ENCODE peak calls at places on chromosomes 1 and 21, in seven cellular contexts. One of them, this sample, is unnamed. For H3K4me1, the result is how much of the 10 kb centered on the place peaks cover.

GRCh38 chr1:155072531-155073289 is 5.9 kb upstream of the EFNA3 start:
- DNase-seq in spleen: peak
- DNase-seq in prostate gland: no peak
- DNase-seq in A549: no peak
- DNase-seq in OCI-LY7: no peak
- DNase-seq in stomach: no peak
- DNase-seq in mucosa of descending colon: peak
- DNase-seq in this sample: peak

GRCh38 chr21:38929652-38930051 is 123.9 kb downstream of the ETS2 start:
- DNase-seq in prostate gland: no peak
- DNase-seq in OCI-LY7: no peak
- DNase-seq in stomach: no peak
- DNase-seq in mucosa of descending colon: no peak
- DNase-seq in A549: no peak
- DNase-seq in spleen: no peak
- DNase-seq in this sample: no peak

GRCh38 chr1:39564340-39564739 is 12.2 kb downstream of the PABPC4 start:
- DNase-seq in prostate gland: no peak
- DNase-seq in stomach: peak
- DNase-seq in spleen: no peak
- DNase-seq in OCI-LY7: no peak
- DNase-seq in A549: no peak
- DNase-seq in mucosa of descending colon: no peak
- DNase-seq in this sample: no peak

GRCh38 chr1:227947425-227947677 is 381 bp downstream of the WNT9A start:
- DNase-seq in spleen: peak
- DNase-seq in OCI-LY7: no peak
- DNase-seq in stomach: no peak
- DNase-seq in mucosa of descending colon: peak
- DNase-seq in prostate gland: no peak
- DNase-seq in A549: peak
- DNase-seq in this sample: peak

GRCh38 chr1:109927908-109928307 is 17.3 kb downstream of the CSF1 start:
- DNase-seq in mucosa of descending colon: peak
- DNase-seq in prostate gland: peak
- DNase-seq in A549: no peak
- DNase-seq in stomach: peak
- DNase-seq in OCI-LY7: no peak
- DNase-seq in spleen: no peak
- DNase-seq in this sample: peak

GRCh38 chr1:5286244-5286643 is 631.8 kb downstream of the AJAP1 start:
- DNase-seq in stomach: no peak
- DNase-seq in OCI-LY7: peak
- DNase-seq in A549: no peak
- DNase-seq in mucosa of descending colon: no peak
- DNase-seq in spleen: peak
- DNase-seq in prostate gland: no peak
- DNase-seq in this sample: no peak

GRCh38 chr1:157151506-157151905 is 13.3 kb upstream of the ETV3 start:
- DNase-seq in A549: no peak
- DNase-seq in prostate gland: no peak
- DNase-seq in OCI-LY7: no peak
- DNase-seq in stomach: no peak
- DNase-seq in spleen: no peak
- DNase-seq in mucosa of descending colon: no peak
- DNase-seq in this sample: no peak

GRCh38 chr1:208179850-208180416 is 64.3 kb downstream of the PLXNA2 start:
- DNase-seq in stomach: no peak
- DNase-seq in prostate gland: no peak
- DNase-seq in A549: no peak
- DNase-seq in OCI-LY7: no peak
- DNase-seq in spleen: no peak
- DNase-seq in mucosa of descending colon: no peak
- DNase-seq in this sample: no peak

GRCh38 chr21:34630536-34631143 is 15.7 kb upstream of the RCAN1 start:
- DNase-seq in stomach: no peak
- DNase-seq in A549: peak
- DNase-seq in spleen: no peak
- DNase-seq in mucosa of descending colon: no peak
- DNase-seq in OCI-LY7: peak
- DNase-seq in prostate gland: peak
- DNase-seq in this sample: no peak

GRCh38 chr1:231211005-231211857 is 29.8 kb upstream of the GNPAT start:
- DNase-seq in A549: peak
- DNase-seq in prostate gland: peak
- DNase-seq in spleen: peak
- DNase-seq in OCI-LY7: peak
- DNase-seq in stomach: peak
- DNase-seq in mucosa of descending colon: peak
- DNase-seq in this sample: peak

GRCh38 chr1:112675728-112676381 is 1.4 kb downstream of the MOV10 start:
- DNase-seq in mucosa of descending colon: no peak
- DNase-seq in A549: no peak
- DNase-seq in stomach: no peak
- DNase-seq in OCI-LY7: no peak
- DNase-seq in spleen: no peak
- DNase-seq in prostate gland: no peak
- DNase-seq in this sample: no peak

GRCh38 chr1:40312238-40313205 is 4.6 kb downstream of the COL9A2 start:
- DNase-seq in A549: no peak
- DNase-seq in mucosa of descending colon: peak
- DNase-seq in prostate gland: no peak
- DNase-seq in OCI-LY7: peak
- DNase-seq in stomach: peak
- DNase-seq in spleen: peak
- DNase-seq in this sample: no peak

GRCh38 chr1:49339043-49339442 is 562.4 kb upstream of the BEND5 start:
- DNase-seq in A549: no peak
- DNase-seq in mucosa of descending colon: no peak
- DNase-seq in prostate gland: no peak
- DNase-seq in OCI-LY7: no peak
- DNase-seq in stomach: no peak
- DNase-seq in spleen: no peak
- DNase-seq in this sample: no peak

GRCh38 chr1:88683848-88684481 is at the start of gene PKN2:
- DNase-seq in prostate gland: peak
- DNase-seq in A549: peak
- DNase-seq in OCI-LY7: peak
- DNase-seq in stomach: peak
- DNase-seq in mucosa of descending colon: peak
- DNase-seq in spleen: peak
- DNase-seq in this sample: peak

GRCh38 chr1:34578306-34578705 is 176.5 kb upstream of the GJB5 start:
- DNase-seq in stomach: no peak
- DNase-seq in OCI-LY7: no peak
- DNase-seq in prostate gland: no peak
- DNase-seq in mucosa of descending colon: no peak
- DNase-seq in spleen: no peak
- DNase-seq in A549: no peak
- DNase-seq in this sample: no peak

GRCh38 chr1:6419803-6420593 is at the start of gene HES2:
- DNase-seq in stomach: peak
- DNase-seq in OCI-LY7: no peak
- DNase-seq in A549: no peak
- DNase-seq in mucosa of descending colon: peak
- DNase-seq in prostate gland: no peak
- DNase-seq in spleen: no peak
- DNase-seq in this sample: no peak

GRCh38 chr1:100323428-100324106 is 28.7 kb upstream of the CDC14A start:
- DNase-seq in prostate gland: no peak
- DNase-seq in A549: no peak
- DNase-seq in stomach: peak
- DNase-seq in OCI-LY7: no peak
- DNase-seq in spleen: no peak
- DNase-seq in mucosa of descending colon: no peak
- DNase-seq in this sample: no peak

GRCh38 chr1:12511516-12512468 is 106.2 kb downstream of the DHRS3 start:
- DNase-seq in mucosa of descending colon: no peak
- DNase-seq in OCI-LY7: no peak
- DNase-seq in A549: no peak
- DNase-seq in stomach: no peak
- DNase-seq in prostate gland: no peak
- DNase-seq in spleen: no peak
- DNase-seq in this sample: no peak

GRCh38 chr21:31136891-31137290 is 98.6 kb upstream of the KRTAP19-8 start:
- DNase-seq in mucosa of descending colon: no peak
- DNase-seq in A549: no peak
- DNase-seq in OCI-LY7: no peak
- DNase-seq in stomach: no peak
- DNase-seq in prostate gland: no peak
- DNase-seq in spleen: no peak
- DNase-seq in this sample: no peak

GRCh38 chr1:154736840-154737239 is 128.9 kb upstream of the ADAR start:
- DNase-seq in spleen: no peak
- DNase-seq in prostate gland: no peak
- DNase-seq in OCI-LY7: no peak
- DNase-seq in mucosa of descending colon: no peak
- DNase-seq in A549: no peak
- DNase-seq in stomach: no peak
- DNase-seq in this sample: no peak

GRCh38 chr1:29671446-29671845 is 435.1 kb downstream of the PTPRU start:
- DNase-seq in OCI-LY7: no peak
- DNase-seq in spleen: no peak
- DNase-seq in mucosa of descending colon: no peak
- DNase-seq in prostate gland: no peak
- DNase-seq in A549: no peak
- DNase-seq in stomach: no peak
- DNase-seq in this sample: no peak

GRCh38 chr21:15421521-15421920 is 308.3 kb upstream of the USP25 start:
- DNase-seq in mucosa of descending colon: no peak
- DNase-seq in spleen: no peak
- DNase-seq in A549: no peak
- DNase-seq in stomach: no peak
- DNase-seq in prostate gland: no peak
- DNase-seq in OCI-LY7: no peak
- DNase-seq in this sample: no peak

GRCh38 chr1:187053876-187054275 is 225.1 kb downstream of the PLA2G4A start:
- DNase-seq in spleen: no peak
- DNase-seq in OCI-LY7: no peak
- DNase-seq in prostate gland: no peak
- DNase-seq in A549: no peak
- DNase-seq in stomach: no peak
- DNase-seq in mucosa of descending colon: no peak
- DNase-seq in this sample: no peak

GRCh38 chr1:195934839-195935557 is 673.2 kb downstream of the KCNT2 start:
- DNase-seq in prostate gland: no peak
- DNase-seq in spleen: no peak
- DNase-seq in stomach: no peak
- DNase-seq in A549: no peak
- DNase-seq in mucosa of descending colon: no peak
- DNase-seq in OCI-LY7: no peak
- DNase-seq in this sample: no peak

GRCh38 chr1:195941314-195941713 is 666.9 kb downstream of the KCNT2 start:
- DNase-seq in A549: no peak
- DNase-seq in stomach: no peak
- DNase-seq in mucosa of descending colon: no peak
- DNase-seq in prostate gland: no peak
- DNase-seq in OCI-LY7: no peak
- DNase-seq in spleen: no peak
- DNase-seq in this sample: no peak

GRCh38 chr1:195939844-195940243 is 668.4 kb downstream of the KCNT2 start:
- DNase-seq in OCI-LY7: no peak
- DNase-seq in A549: no peak
- DNase-seq in stomach: no peak
- DNase-seq in spleen: no peak
- DNase-seq in mucosa of descending colon: no peak
- DNase-seq in prostate gland: no peak
- DNase-seq in this sample: no peak
- TF ChIP-seq CTCF in OCI-LY7: no peak
- TF ChIP-seq CTCF in A549: no peak
- TF ChIP-seq CTCF in stomach: no peak
- TF ChIP-seq CTCF in spleen: no peak
- TF ChIP-seq CTCF in mucosa of descending colon: no peak
- TF ChIP-seq CTCF in prostate gland: no peak
- TF ChIP-seq CTCF in this sample: peak

GRCh38 chr21:16532841-16533240 is 803.1 kb downstream of the USP25 start:
- DNase-seq in stomach: no peak
- DNase-seq in A549: no peak
- DNase-seq in OCI-LY7: no peak
- DNase-seq in mucosa of descending colon: no peak
- DNase-seq in prostate gland: no peak
- DNase-seq in spleen: no peak
- DNase-seq in this sample: no peak
- H3K4me3 ChIP-seq in stomach: no peak
- H3K4me3 ChIP-seq in A549: no peak
- H3K4me3 ChIP-seq in OCI-LY7: no peak
- H3K4me3 ChIP-seq in mucosa of descending colon: no peak
- H3K4me3 ChIP-seq in prostate gland: no peak
- H3K4me3 ChIP-seq in spleen: no peak
- H3K4me3 ChIP-seq in this sample: no peak

GRCh38 chr1:200176181-200176580 is 148.7 kb downstream of the NR5A2 start:
- DNase-seq in spleen: no peak
- DNase-seq in mucosa of descending colon: no peak
- DNase-seq in prostate gland: no peak
- DNase-seq in stomach: no peak
- DNase-seq in OCI-LY7: no peak
- DNase-seq in A549: no peak
- DNase-seq in this sample: no peak
- H3K4me1 ChIP-seq in spleen: under half
- H3K4me1 ChIP-seq in mucosa of descending colon: under half
- H3K4me1 ChIP-seq in prostate gland: under half
- H3K4me1 ChIP-seq in stomach: under half
- H3K4me1 ChIP-seq in OCI-LY7: under half
- H3K4me1 ChIP-seq in A549: under half
- H3K4me1 ChIP-seq in this sample: under half

GRCh38 chr1:75672108-75672507 is 52.4 kb upstream of the ACADM start:
- DNase-seq in A549: no peak
- DNase-seq in mucosa of descending colon: no peak
- DNase-seq in spleen: no peak
- DNase-seq in prostate gland: no peak
- DNase-seq in stomach: no peak
- DNase-seq in OCI-LY7: no peak
- DNase-seq in this sample: no peak

GRCh38 chr1:75672528-75673393 is 51.7 kb upstream of the ACADM start:
- DNase-seq in OCI-LY7: no peak
- DNase-seq in spleen: no peak
- DNase-seq in prostate gland: no peak
- DNase-seq in stomach: no peak
- DNase-seq in mucosa of descending colon: no peak
- DNase-seq in A549: no peak
- DNase-seq in this sample: no peak

GRCh38 chr1:75673885-75674284 is 50.6 kb upstream of the ACADM start:
- DNase-seq in OCI-LY7: no peak
- DNase-seq in A549: no peak
- DNase-seq in spleen: no peak
- DNase-seq in mucosa of descending colon: no peak
- DNase-seq in stomach: no peak
- DNase-seq in prostate gland: no peak
- DNase-seq in this sample: no peak

GRCh38 chr1:75673399-75673798 is 51.1 kb upstream of the ACADM start:
- DNase-seq in prostate gland: no peak
- DNase-seq in OCI-LY7: no peak
- DNase-seq in mucosa of descending colon: no peak
- DNase-seq in stomach: no peak
- DNase-seq in A549: no peak
- DNase-seq in spleen: no peak
- DNase-seq in this sample: no peak

DNA sequence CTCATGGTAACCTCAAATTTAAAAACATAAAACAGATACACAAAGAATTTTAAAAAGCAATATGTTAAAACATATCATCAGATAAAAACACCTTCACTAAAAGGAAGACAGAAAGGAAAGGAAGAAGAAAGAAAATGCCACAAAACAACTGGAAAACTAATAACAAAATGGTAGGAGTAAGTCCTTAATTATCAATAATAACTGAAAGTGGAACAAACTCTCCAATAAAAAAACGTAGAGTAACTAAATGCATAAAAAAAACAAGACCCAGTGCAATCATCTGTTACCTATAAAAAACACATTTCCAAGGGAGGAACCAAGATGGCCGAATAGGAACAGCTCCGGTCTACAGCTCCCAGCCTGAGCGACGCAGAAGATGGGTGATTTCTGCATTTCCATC is 47.1 kb upstream of the ACADM start:
- DNase-seq in A549: no peak
- DNase-seq in spleen: no peak
- DNase-seq in prostate gland: no peak
- DNase-seq in OCI-LY7: no peak
- DNase-seq in mucosa of descending colon: no peak
- DNase-seq in stomach: no peak
- DNase-seq in this sample: no peak
- TF ChIP-seq CTCF in A549: no peak
- TF ChIP-seq CTCF in spleen: no peak
- TF ChIP-seq CTCF in prostate gland: no peak
- TF ChIP-seq CTCF in OCI-LY7: no peak
- TF ChIP-seq CTCF in mucosa of descending colon: no peak
- TF ChIP-seq CTCF in stomach: no peak
- TF ChIP-seq CTCF in this sample: no peak

This sample was measured in right lobe of liver.